ENCODE peak calls at places on chromosome 21, in eight cellular contexts. P is GM12891, V is breast epithelium, N is endothelial cell of umbilical vein, F is transverse colon, M is prostate gland, D is suprapubic skin, U is upper lobe of left lung. A is an unnamed sample.

GRCh38 chr21:38376235-38376634 is 119.4 kb downstream of the KCNJ15 start:
- DNase-seq in P (no peak), V (no peak), N (no peak), F (no peak), M (no peak), D (no peak), U (no peak), A (peak)

GRCh38 chr21:35906587-35906986 is 153.7 kb downstream of the SETD4 start:
- DNase-seq in P (no peak), V (no peak), N (no peak), F (no peak), M (no peak), D (no peak), U (no peak), A (no peak)

GRCh38 chr21:43332872-43333300 is 94.0 kb downstream of the SIK1 start:
- DNase-seq in P (no peak), V (no peak), N (no peak), F (no peak), M (no peak), D (no peak), U (peak), A (no peak)

GRCh38 chr21:31873275-31873695 is 465 bp downstream of the HUNK start:
- DNase-seq in P (no peak), V (no peak), N (no peak), F (peak), M (peak), D (no peak), U (peak), A (no peak)

GRCh38 chr21:38990424-38990794 is 184.7 kb downstream of the ETS2 start:
- DNase-seq in P (no peak), V (no peak), N (no peak), F (peak), M (no peak), D (no peak), U (no peak), A (no peak)

GRCh38 chr21:17730782-17731181 is 88.4 kb downstream of the C21orf91 start:
- DNase-seq in P (no peak), V (no peak), N (peak), F (no peak), M (no peak), D (no peak), U (no peak), A (no peak)

GRCh38 chr21:14325575-14325974 is 57.4 kb downstream of the HSPA13 start:
- DNase-seq in P (no peak), V (no peak), N (no peak), F (no peak), M (no peak), D (no peak), U (no peak), A (no peak)

GRCh38 chr21:8990326-8991087 is 1530.9 kb upstream of the TPTE start:
- DNase-seq in P (no peak), V (no peak), N (no peak), F (no peak), M (no peak), D (no peak), U (no peak), A (peak)

GRCh38 chr21:38334866-38335265 is 78.1 kb downstream of the KCNJ15 start:
- DNase-seq in P (no peak), V (no peak), N (no peak), F (no peak), M (no peak), D (no peak), U (peak), A (no peak)

GRCh38 chr21:16055012-16055411 is 325.2 kb downstream of the USP25 start:
- DNase-seq in P (no peak), V (no peak), N (no peak), F (no peak), M (no peak), D (no peak), U (no peak), A (no peak)

GRCh38 chr21:35730325-35730724 is 330.0 kb downstream of the SETD4 start:
- DNase-seq in P (no peak), V (no peak), N (no peak), F (no peak), M (no peak), D (no peak), U (no peak), A (no peak)

GRCh38 chr21:36946949-36947371 is 19.5 kb downstream of the HLCS start:
- DNase-seq in P (no peak), V (no peak), N (no peak), F (no peak), M (no peak), D (no peak), U (no peak), A (no peak)

GRCh38 chr21:35127851-35128250 is 78.7 kb upstream of the RUNX1 start:
- DNase-seq in P (no peak), V (no peak), N (no peak), F (no peak), M (no peak), D (no peak), U (no peak), A (no peak)

GRCh38 chr21:22223385-22223784 is 1225.2 kb downstream of the NCAM2 start:
- DNase-seq in P (no peak), V (no peak), N (no peak), F (no peak), M (no peak), D (no peak), U (no peak), A (no peak)

GRCh38 chr21:17610862-17611261 is 1.8 kb downstream of the BTG3 start:
- DNase-seq in P (no peak), V (no peak), N (no peak), F (peak), M (peak), D (no peak), U (no peak), A (no peak)

GRCh38 chr21:25607151-25607811 is at the start of gene MRPL39:
- DNase-seq in P (peak), V (peak), N (peak), F (peak), M (peak), D (peak), U (peak), A (peak)

GRCh38 chr21:46621457-46622182 is 13.9 kb upstream of the PRMT2 start:
- DNase-seq in P (no peak), V (no peak), N (no peak), F (no peak), M (no peak), D (peak), U (no peak), A (no peak)

GRCh38 chr21:16709866-16710550 is 802.8 kb upstream of the CXADR start:
- DNase-seq in P (no peak), V (no peak), N (no peak), F (no peak), M (no peak), D (no peak), U (no peak), A (no peak)

GRCh38 chr21:38048241-38048640 is 132.0 kb upstream of the KCNJ6 start:
- DNase-seq in P (no peak), V (no peak), N (no peak), F (no peak), M (peak), D (no peak), U (no peak), A (no peak)

GRCh38 chr21:36207577-36208320 is 51.1 kb downstream of the DOP1B start:
- DNase-seq in P (no peak), V (no peak), N (peak), F (no peak), M (no peak), D (no peak), U (no peak), A (no peak)

GRCh38 chr21:35156293-35156976 is 107.3 kb upstream of the RUNX1 start:
- DNase-seq in P (no peak), V (no peak), N (no peak), F (no peak), M (no peak), D (no peak), U (no peak), A (no peak)

GRCh38 chr21:38766987-38767722 is 38.6 kb upstream of the ETS2 start:
- DNase-seq in P (peak), V (no peak), N (no peak), F (peak), M (peak), D (no peak), U (no peak), A (no peak)

GRCh38 chr21:32207096-32207716 is 71.6 kb downstream of the MIS18A start:
- DNase-seq in P (no peak), V (no peak), N (no peak), F (no peak), M (no peak), D (no peak), U (no peak), A (no peak)

GRCh38 chr21:16125274-16125673 is 395.5 kb downstream of the USP25 start:
- DNase-seq in P (no peak), V (no peak), N (no peak), F (no peak), M (no peak), D (no peak), U (no peak), A (no peak)

GRCh38 chr21:29989634-29990234 is 49.9 kb upstream of the GRIK1 start:
- DNase-seq in P (no peak), V (no peak), N (no peak), F (no peak), M (no peak), D (no peak), U (no peak), A (no peak)

DNA sequence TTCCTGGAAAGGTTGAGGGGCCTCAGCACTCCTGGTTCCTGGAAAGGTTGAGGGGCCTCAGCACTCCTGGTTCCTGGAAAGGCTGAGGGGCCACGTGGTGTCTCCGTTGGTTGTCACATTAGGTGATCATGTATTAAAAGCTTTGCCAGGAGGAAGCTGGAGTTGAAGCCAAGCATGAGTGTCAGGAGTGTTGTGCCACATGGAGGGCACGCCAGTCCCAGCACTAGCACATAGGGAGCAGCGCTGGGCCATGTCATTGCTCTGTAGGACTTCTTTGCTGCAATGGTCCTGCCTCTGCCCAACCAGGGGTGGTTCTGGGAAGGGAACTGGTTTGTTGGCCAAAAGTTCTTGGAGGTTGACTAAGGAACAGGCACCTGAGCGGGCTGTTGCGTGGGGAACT is 13.3 kb downstream of the ATP5PO start:
- DNase-seq in P (no peak), V (no peak), N (no peak), F (no peak), M (no peak), D (no peak), U (no peak), A (no peak)
- TF ChIP-seq POLR2AphosphoS5 in P (no peak), V (no peak), N (no peak), F (no peak), M (no peak), D (no peak), U (no peak), A (no peak)

GRCh38 chr21:42059721-42060120 is 11.4 kb upstream of the UMODL1 start:
- DNase-seq in P (no peak), V (no peak), N (no peak), F (no peak), M (no peak), D (no peak), U (no peak), A (no peak)

GRCh38 chr21:42062543-42063022 is 8.5 kb upstream of the UMODL1 start:
- DNase-seq in P (peak), V (no peak), N (no peak), F (peak), M (no peak), D (no peak), U (no peak), A (no peak)

GRCh38 chr21:42060166-42060565 is 11.0 kb upstream of the UMODL1 start:
- DNase-seq in P (no peak), V (no peak), N (no peak), F (no peak), M (no peak), D (no peak), U (no peak), A (no peak)

GRCh38 chr21:42061866-42062542 is 9.1 kb upstream of the UMODL1 start:
- DNase-seq in P (peak), V (no peak), N (no peak), F (peak), M (no peak), D (no peak), U (peak), A (no peak)

DNA sequence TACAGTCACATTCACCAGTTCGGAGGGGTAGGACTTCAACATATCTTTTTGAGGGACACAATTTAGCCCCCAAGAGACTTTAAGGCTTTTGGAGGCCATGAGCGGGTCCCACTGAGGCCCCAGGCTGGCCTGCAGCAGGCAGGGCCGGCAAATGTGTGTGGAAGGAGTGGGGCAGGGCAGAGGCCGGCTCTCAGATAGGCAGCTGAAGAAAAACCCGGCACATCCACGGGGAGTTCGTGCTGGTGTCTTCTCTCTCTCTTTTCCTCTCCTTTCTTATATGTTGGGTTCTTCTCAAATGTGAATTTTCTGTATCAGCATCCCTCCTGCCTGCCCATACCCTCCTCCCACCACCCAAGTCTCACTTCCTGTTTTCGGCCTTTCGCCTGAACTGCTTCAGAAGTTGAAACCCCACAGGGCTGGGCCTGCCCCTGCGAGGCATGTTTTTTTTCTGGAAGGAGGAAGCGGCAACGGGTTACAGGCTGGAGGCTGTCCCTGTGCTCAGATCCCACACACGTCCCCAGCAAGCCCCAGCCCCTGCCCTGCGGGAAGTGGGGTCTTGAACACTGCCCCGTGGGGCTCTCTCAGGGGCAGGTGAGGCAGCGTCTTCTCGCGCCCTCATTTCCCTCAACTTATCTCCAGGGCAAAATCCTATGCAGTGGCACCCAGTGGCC is 9.8 kb upstream of the UMODL1 start:
- DNase-seq in P (peak), V (no peak), N (no peak), F (peak), M (no peak), D (no peak), U (no peak), A (no peak)
- TF ChIP-seq POLR2AphosphoS5 in P (no peak), V (no peak), N (no peak), F (no peak), M (no peak), D (no peak), U (no peak), A (no peak)

GRCh38 chr21:27035791-27036190 is 68.9 kb upstream of the ADAMTS5 start:
- DNase-seq in P (no peak), V (no peak), N (no peak), F (no peak), M (no peak), D (no peak), U (no peak), A (no peak)

GRCh38 chr21:27040738-27041137 is 73.8 kb upstream of the ADAMTS5 start:
- DNase-seq in P (no peak), V (no peak), N (no peak), F (no peak), M (no peak), D (no peak), U (no peak), A (no peak)

GRCh38 chr21:27033467-27033866 is 66.6 kb upstream of the ADAMTS5 start:
- DNase-seq in P (no peak), V (no peak), N (no peak), F (no peak), M (no peak), D (no peak), U (no peak), A (no peak)

GRCh38 chr21:27034796-27035195 is 67.9 kb upstream of the ADAMTS5 start:
- DNase-seq in P (no peak), V (no peak), N (no peak), F (no peak), M (no peak), D (no peak), U (no peak), A (no peak)

GRCh38 chr21:27036736-27037301 is 69.9 kb upstream of the ADAMTS5 start:
- DNase-seq in P (no peak), V (no peak), N (no peak), F (no peak), M (no peak), D (no peak), U (no peak), A (no peak)
- TF ChIP-seq POLR2AphosphoS5 in P (no peak), V (no peak), N (no peak), F (no peak), M (no peak), D (no peak), U (no peak), A (no peak)

GRCh38 chr21:45297869-45298268 is 10.2 kb upstream of the POFUT2 start:
- DNase-seq in P (no peak), V (no peak), N (no peak), F (no peak), M (no peak), D (no peak), U (no peak), A (no peak)

GRCh38 chr21:45297329-45297728 is 9.6 kb upstream of the POFUT2 start:
- DNase-seq in P (no peak), V (no peak), N (no peak), F (peak), M (no peak), D (peak), U (no peak), A (no peak)

GRCh38 chr21:45300786-45301520 is 13.3 kb upstream of the POFUT2 start:
- DNase-seq in P (no peak), V (no peak), N (no peak), F (no peak), M (no peak), D (peak), U (peak), A (no peak)

GRCh38 chr21:45299864-45300785 is 12.4 kb upstream of the POFUT2 start:
- DNase-seq in P (no peak), V (no peak), N (no peak), F (no peak), M (no peak), D (peak), U (peak), A (no peak)

DNA sequence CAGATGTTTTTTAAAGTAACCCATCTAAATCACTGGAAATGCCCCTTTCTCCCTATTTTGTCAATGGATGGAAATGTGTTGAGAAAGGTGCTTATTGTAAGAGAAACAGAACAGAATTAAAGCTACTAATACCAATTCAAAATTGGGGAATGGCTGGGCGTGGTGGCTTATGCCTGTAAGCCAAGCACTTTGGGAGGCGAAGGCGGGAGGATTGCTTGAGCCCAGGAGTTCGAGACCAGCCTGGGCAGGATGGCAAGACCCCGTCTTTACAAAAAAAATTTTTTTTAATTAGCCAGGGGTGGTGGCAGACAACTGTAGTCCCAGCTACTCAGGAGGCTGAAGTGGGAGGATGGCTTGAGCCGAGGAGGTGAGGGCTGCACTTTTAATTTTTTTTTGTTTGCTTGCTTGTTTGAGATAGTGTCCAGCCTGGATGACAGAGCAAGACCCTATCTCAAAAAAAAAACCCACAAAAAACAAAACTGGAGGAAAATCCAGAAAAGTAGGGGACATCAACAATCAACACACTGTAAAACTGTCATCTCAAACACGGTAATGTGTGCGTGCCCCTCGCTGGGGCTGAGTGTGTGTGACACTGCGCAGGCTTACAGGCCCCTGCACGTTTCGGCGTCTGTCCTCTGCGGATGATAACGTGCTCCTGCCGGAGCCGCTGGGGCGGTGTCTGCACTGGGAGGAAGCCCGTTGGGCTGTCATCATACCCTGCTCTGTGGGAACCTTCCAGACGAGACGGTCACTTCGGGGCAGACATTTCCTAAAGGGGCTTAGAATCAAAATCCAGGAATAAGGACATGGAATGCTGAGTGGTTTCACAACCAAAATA is 11.6 kb upstream of the POFUT2 start:
- DNase-seq in P (no peak), V (peak), N (no peak), F (no peak), M (no peak), D (peak), U (peak), A (no peak)
- TF ChIP-seq POLR2AphosphoS5 in P (no peak), V (no peak), N (no peak), F (no peak), M (no peak), D (no peak), U (peak), A (no peak)

GRCh38 chr21:42227909-42228708 is 9.2 kb downstream of the ABCG1 start:
- DNase-seq in P (peak), V (no peak), N (peak), F (peak), M (peak), D (peak), U (peak), A (peak)
- TF ChIP-seq POLR2AphosphoS5 in P (no peak), V (peak), N (no peak), F (peak), M (peak), D (peak), U (peak), A (peak)